ENCODE peak calls at places on chromosomes 11 and 22, in nine cellular contexts. R, J, V, L, T, I, N, G and B are unnamed samples.

GRCh38 chr22:40651057-40651456 is 14.5 kb upstream of the MRTFA start:
- DNase-seq in V (no peak), N (no peak), R (no peak), J (no peak), T (no peak), G (no peak), L (no peak), I (no peak), B (no peak)

GRCh38 chr11:2583605-2583958 is 116.2 kb downstream of the KCNQ1OT1 start:
- DNase-seq in L (no peak), T (no peak), J (no peak), I (peak), N (no peak), G (no peak), R (no peak), V (no peak), B (no peak)

GRCh38 chr11:9273430-9274336 is 8.5 kb upstream of the DENND5A start:
- DNase-seq in R (no peak), G (no peak), V (peak), N (no peak), I (no peak), T (peak), L (no peak), J (no peak), B (no peak)

GRCh38 chr22:20859615-20860014 is 808 bp downstream of the SNAP29 start:
- DNase-seq in I (no peak), R (no peak), J (no peak), T (no peak), V (no peak), G (no peak), L (no peak), N (no peak), B (no peak)

GRCh38 chr22:25111579-25112517 is 87.8 kb upstream of the CRYBB3 start:
- DNase-seq in V (no peak), R (peak), I (no peak), T (peak), N (peak), G (no peak), L (no peak), J (peak), B (no peak)

GRCh38 chr11:118618991-118619375 is 11.6 kb downstream of the PHLDB1 start:
- DNase-seq in J (peak), R (no peak), I (no peak), V (peak), T (peak), L (no peak), G (peak), N (no peak), B (peak)

GRCh38 chr22:38766076-38766777 is 10.4 kb upstream of the SUN2 start:
- DNase-seq in R (peak), N (peak), I (peak), J (peak), L (no peak), T (peak), G (peak), V (peak), B (peak)

GRCh38 chr11:335779-336665 is 15.4 kb upstream of the IFITM3 start:
- DNase-seq in R (no peak), I (no peak), T (no peak), V (no peak), N (no peak), G (no peak), L (no peak), J (no peak), B (no peak)

GRCh38 chr11:29119691-29120328 is 897.0 kb downstream of the KCNA4 start:
- DNase-seq in N (no peak), L (no peak), I (no peak), R (no peak), V (peak), J (no peak), T (peak), G (peak), B (peak)

GRCh38 chr11:1629326-1630185 is at the start of gene KRTAP5-5:
- DNase-seq in I (no peak), R (no peak), J (no peak), G (no peak), V (no peak), L (no peak), T (no peak), N (no peak), B (no peak)

GRCh38 chr11:75144716-75145014 is 6.2 kb upstream of the SLCO2B1 start:
- DNase-seq in G (no peak), J (no peak), L (no peak), T (no peak), R (no peak), I (no peak), V (no peak), N (no peak), B (no peak)

GRCh38 chr11:70885721-70886305 is 366.6 kb downstream of the SHANK2 start:
- DNase-seq in J (no peak), L (no peak), N (no peak), R (no peak), T (no peak), I (no peak), V (peak), G (peak), B (no peak)

GRCh38 chr11:12149672-12150225 is 39.4 kb downstream of the MICAL2 start:
- DNase-seq in G (no peak), V (peak), N (no peak), R (peak), J (no peak), I (no peak), L (no peak), T (no peak), B (no peak)

GRCh38 chr11:39571081-39571480 is 1888.4 kb downstream of the LRRC4C start:
- DNase-seq in J (no peak), N (no peak), T (no peak), I (no peak), V (no peak), G (no peak), R (no peak), L (no peak), B (no peak)

GRCh38 chr22:26182723-26183122 is 13.5 kb downstream of the SEZ6L start:
- DNase-seq in R (no peak), J (no peak), T (no peak), G (no peak), I (no peak), N (no peak), L (no peak), V (no peak), B (no peak)

GRCh38 chr11:115266066-115266465 is 238.1 kb downstream of the CADM1 start:
- DNase-seq in R (no peak), T (no peak), N (no peak), G (no peak), I (no peak), V (no peak), L (no peak), J (no peak), B (no peak)

GRCh38 chr11:100867601-100868000 is 180.5 kb downstream of the ARHGAP42 start:
- DNase-seq in I (no peak), R (no peak), N (no peak), J (no peak), G (no peak), V (no peak), T (no peak), L (no peak), B (no peak)

GRCh38 chr11:16606784-16607674 is 131.4 kb upstream of the C11orf58 start:
- DNase-seq in L (no peak), N (no peak), V (peak), G (no peak), I (no peak), R (peak), J (peak), T (no peak), B (no peak)

GRCh38 chr22:29219881-29220670 is 14.4 kb downstream of the EMID1 start:
- DNase-seq in T (no peak), V (no peak), J (no peak), G (no peak), L (no peak), I (no peak), N (no peak), R (no peak), B (no peak)

GRCh38 chr22:49094151-49094550 is 733.5 kb downstream of the BRD1 start:
- DNase-seq in T (no peak), G (no peak), I (no peak), N (no peak), V (no peak), L (no peak), R (no peak), J (no peak), B (no peak)

GRCh38 chr22:29607426-29607825 is 4.0 kb downstream of the NF2 start:
- DNase-seq in N (no peak), V (no peak), T (no peak), I (no peak), R (no peak), L (no peak), J (no peak), G (no peak), B (no peak)

GRCh38 chr11:110490886-110491285 is 61.1 kb downstream of the FDX1 start:
- DNase-seq in L (no peak), I (no peak), G (peak), J (peak), V (peak), T (peak), R (no peak), N (no peak), B (peak)

GRCh38 chr11:73219396-73220285 is 1.6 kb downstream of the P2RY2 start:
- DNase-seq in I (no peak), L (no peak), V (no peak), G (no peak), J (no peak), T (no peak), R (no peak), N (no peak), B (no peak)